ENCODE peak calls at places on chromosomes 4 and X, in four cellular contexts. W is A673, H is MM.1S, D is astrocyte. A is an unnamed sample.

GRCh38 chr4:95216636-95217035 is 332.1 kb downstream of the UNC5C start:
- DNase-seq in H (no peak), W (no peak), D (no peak), A (no peak)

GRCh38 chrX:71198066-71198465 is 25.0 kb upstream of the GJB1 start:
- DNase-seq in W (no peak), H (no peak), D (no peak), A (no peak)

GRCh38 chr4:86895692-86896488 is 3.7 kb upstream of the C4orf36 start:
- DNase-seq in H (peak), D (peak), W (peak), A (peak)

GRCh38 chr4:4984186-4984585 is 35.1 kb downstream of the CYTL1 start:
- DNase-seq in D (no peak), H (no peak), W (no peak), A (peak)

GRCh38 chr4:94413085-94413685 is 38.6 kb upstream of the PDLIM5 start:
- DNase-seq in W (no peak), D (peak), H (no peak), A (no peak)

GRCh38 chr4:140102406-140102805 is 51.6 kb downstream of the MAML3 start:
- DNase-seq in H (no peak), W (no peak), D (peak), A (peak)

GRCh38 chrX:80290834-80291233 is 129.4 kb upstream of the TENT5D start:
- DNase-seq in H (no peak), D (no peak), W (no peak), A (no peak)

GRCh38 chr4:147640331-147640730 is 23.1 kb downstream of the TMEM184C start:
- DNase-seq in W (no peak), H (no peak), D (peak), A (no peak)

GRCh38 chr4:78293841-78294301 is 236.7 kb downstream of the FRAS1 start:
- DNase-seq in D (peak), W (no peak), H (no peak), A (peak)

GRCh38 chr4:94306713-94307112 is 35.9 kb downstream of the HPGDS start:
- DNase-seq in W (no peak), D (no peak), H (no peak), A (no peak)

GRCh38 chrX:133859860-133860259 is 125.5 kb downstream of the GPC3 start:
- DNase-seq in W (no peak), D (peak), H (no peak), A (no peak)

GRCh38 chr4:175369087-175369486 is 443.0 kb downstream of the GPM6A start:
- DNase-seq in D (peak), W (no peak), H (no peak), A (no peak)

GRCh38 chr4:31194823-31195222 is 474.7 kb downstream of the PCDH7 start:
- DNase-seq in D (no peak), H (no peak), W (no peak), A (no peak)

GRCh38 chrX:1162119-1162916 is 50.1 kb downstream of the CRLF2 start:
- DNase-seq in W (no peak), D (no peak), H (no peak), A (no peak)

GRCh38 chr4:22233257-22233656 is 282.6 kb downstream of the ADGRA3 start:
- DNase-seq in H (no peak), W (no peak), D (no peak), A (no peak)

GRCh38 chr4:121454251-121454979 is 73.6 kb upstream of the QRFPR start:
- DNase-seq in D (peak), W (no peak), H (no peak), A (no peak)

GRCh38 chr4:41887821-41888699 is 47.2 kb upstream of the TMEM33 start:
- DNase-seq in D (peak), W (peak), H (peak), A (peak)

DNA sequence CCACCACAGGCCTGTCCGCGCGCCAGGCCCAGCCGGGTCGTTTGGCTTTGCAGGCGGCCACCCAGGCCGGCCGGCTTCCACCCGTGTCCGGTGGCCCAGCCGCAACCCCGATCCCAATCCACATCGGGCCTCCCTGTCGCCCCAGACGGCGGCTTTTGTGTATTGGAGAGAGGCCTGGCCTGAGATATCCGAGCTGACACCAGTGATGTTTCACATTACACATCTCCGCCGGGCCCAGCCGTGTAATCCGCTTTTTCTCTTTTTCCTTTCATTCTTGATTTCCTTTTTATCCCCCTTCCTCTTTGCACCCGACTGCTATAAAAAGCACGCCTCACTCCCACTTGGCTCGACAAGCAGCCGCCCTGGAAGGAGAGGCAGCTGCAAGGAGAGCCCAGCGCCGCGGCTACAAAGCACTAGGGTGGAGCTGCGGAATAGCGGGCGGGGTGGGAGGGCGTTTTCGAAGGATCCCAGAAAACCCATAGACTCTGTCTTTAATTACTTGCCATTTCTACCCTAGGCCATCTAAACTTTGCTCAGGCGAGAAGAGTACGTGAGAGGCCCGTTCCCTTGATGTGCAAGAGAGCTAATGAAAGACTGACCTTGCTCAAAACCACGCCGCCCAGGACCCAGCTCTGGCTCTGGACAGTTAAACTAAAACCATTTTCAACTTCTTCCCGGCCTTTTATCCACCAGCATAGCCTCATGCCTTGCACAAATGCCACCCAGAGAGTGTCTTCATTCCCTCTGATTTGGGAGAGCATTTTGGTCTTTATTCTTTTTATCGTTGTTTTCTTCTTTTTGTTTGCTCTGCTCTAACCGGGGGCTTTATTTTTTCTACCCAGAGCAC is 3.3 kb downstream of the PITX2 start:
- DNase-seq in H (no peak), D (no peak), W (no peak), A (no peak)
- TF ChIP-seq EZH2 in H (no peak), D (peak), W (no peak), A (no peak)

GRCh38 chrX:153410888-153411254 is 401 bp upstream of the ZFP92 start:
- DNase-seq in D (no peak), W (no peak), H (no peak), A (no peak)
- H3K4me3 ChIP-seq in D (peak), W (peak), H (no peak), A (no peak)

GRCh38 chr4:13540446-13541175 is 3.7 kb downstream of the NKX3-2 start:
- DNase-seq in W (no peak), H (no peak), D (no peak), A (no peak)
- TF ChIP-seq EZH2 in W (no peak), H (no peak), D (peak), A (no peak)

DNA sequence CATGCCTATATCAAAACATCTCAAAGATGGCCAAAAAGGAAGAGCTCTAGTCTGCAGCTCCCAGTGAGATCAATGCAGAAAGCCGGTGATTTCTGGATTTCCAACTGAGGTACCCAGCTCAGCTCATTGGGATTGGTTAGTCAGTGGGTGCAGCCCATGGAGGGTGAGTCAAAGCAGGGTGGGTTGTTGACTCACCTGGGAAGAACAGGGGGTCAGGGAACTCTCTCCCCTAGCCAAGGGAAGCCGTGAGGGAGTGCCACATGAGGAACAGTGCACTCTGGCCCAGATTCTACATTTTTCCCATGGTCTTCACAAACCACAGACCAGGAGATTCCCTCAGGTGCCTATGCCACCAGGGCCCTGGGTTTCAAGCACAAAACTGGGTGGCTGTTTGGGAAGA is 57.3 kb upstream of the FGF16 start:
- DNase-seq in W (no peak), H (no peak), D (no peak), A (peak)
- H3K4me3 ChIP-seq in W (no peak), H (no peak), D (no peak), A (no peak)